ENCODE peak calls at places on chromosomes 5 and 9, in five cellular contexts. X is neural crest cell, S is GM06990, Y is fibroblast of the aortic adventitia, H is AG10803. B is an unnamed sample.

GRCh38 chr9:110207071-110207923 is 662 bp downstream of the C9orf152 start:
- DNase-seq in S (no peak), X (no peak), Y (no peak), H (no peak), B (no peak)

GRCh38 chr9:87276851-87277251 is 220.8 kb upstream of the DAPK1 start:
- DNase-seq in X (no peak), Y (peak; percentile 42), S (no peak), H (peak; percentile 82), B (no peak)

GRCh38 chr5:175778951-175779475 is 92.4 kb upstream of the CPLX2 start:
- DNase-seq in X (no peak), Y (no peak), S (no peak), H (no peak), B (peak; percentile 36)

GRCh38 chr5:65209341-65209740 is 272.4 kb downstream of the ADAMTS6 start:
- DNase-seq in H (peak; percentile 88), S (no peak), Y (peak; percentile 86), X (no peak), B (no peak)

GRCh38 chr9:93057024-93057702 is 1.3 kb upstream of the SUSD3 start:
- DNase-seq in Y (no peak), H (no peak), S (no peak), X (no peak), B (no peak)

GRCh38 chr9:93017621-93018020 is 40.9 kb upstream of the SUSD3 start:
- DNase-seq in Y (no peak), X (no peak), S (no peak), H (no peak), B (no peak)

GRCh38 chr9:115921301-115921700 is 232.3 kb upstream of the PAPPA start:
- DNase-seq in Y (peak; percentile 92), H (peak; percentile 87), X (no peak), S (no peak), B (no peak)

GRCh38 chr9:17004500-17004899 is 130.3 kb upstream of the CNTLN start:
- DNase-seq in H (peak; percentile 12), X (no peak), S (no peak), Y (peak; percentile 43), B (no peak)

GRCh38 chr5:86748538-86749105 is 130.9 kb downstream of the COX7C start:
- DNase-seq in S (no peak), X (no peak), Y (no peak), H (no peak), B (no peak)

GRCh38 chr5:173819521-173819920 is 68.6 kb upstream of the CPEB4 start:
- DNase-seq in H (no peak), S (no peak), Y (no peak), X (no peak), B (no peak)

GRCh38 chr5:41869150-41869738 is 981 bp downstream of the OXCT1 start:
- DNase-seq in S (no peak), X (peak; percentile 3), H (peak; percentile 61), Y (peak; percentile 52), B (peak; percentile 84)

GRCh38 chr9:121349009-121349408 is 21.0 kb downstream of the STOM start:
- DNase-seq in X (no peak), S (no peak), H (peak; percentile 65), Y (no peak), B (no peak)

GRCh38 chr5:171442287-171443042 is 23.0 kb downstream of the FGF18 start:
- DNase-seq in Y (peak; percentile 17), S (no peak), H (no peak), X (no peak), B (peak; percentile 66)

GRCh38 chr9:90428517-90428916 is 214.1 kb downstream of the DIRAS2 start:
- DNase-seq in H (no peak), Y (no peak), X (no peak), S (no peak), B (no peak)

GRCh38 chr9:27094640-27095039 is 14.4 kb upstream of the TEK start:
- DNase-seq in S (no peak), H (peak; percentile 78), Y (peak; percentile 78), X (no peak), B (no peak)

GRCh38 chr9:98010450-98010849 is 27.3 kb downstream of the ANP32B start:
- DNase-seq in Y (peak; percentile 36), S (no peak), H (no peak), X (no peak), B (no peak)

GRCh38 chr9:37262410-37262809 is 142.0 kb downstream of the ZCCHC7 start:
- DNase-seq in S (no peak), Y (peak; percentile 63), X (peak; percentile 11), H (peak; percentile 8), B (no peak)

GRCh38 chr9:111691686-111692329 is 30.4 kb downstream of the GNG10 start:
- DNase-seq in X (no peak), Y (peak; percentile 69), H (peak; percentile 41), S (peak; percentile 26), B (no peak)

GRCh38 chr5:39547548-39548154 is 122.9 kb upstream of the DAB2 start:
- DNase-seq in H (peak; percentile 76), Y (peak; percentile 98), X (peak; percentile 20), S (no peak), B (no peak)

B was measured in psoas muscle.